ENCODE peak calls at places on chromosomes 3 and 15, in seven cellular contexts. One of them, this sample, is unnamed.

GRCh38 chr3:20056727-20057611 is 16.7 kb downstream of the KAT2B start:
- DNase-seq in HCEC 1CT: peak
- DNase-seq in epithelial cell of esophagus: peak
- DNase-seq in NCI-H1105 treated with DMSO at 0.1 percent for 48 hours: no peak
- DNase-seq in G401: no peak
- DNase-seq in neural progenitor cell: no peak
- DNase-seq in activated gamma-delta T cell treated with Interleukin-2 at 50 U/mL for 16 hours: no peak
- DNase-seq in this sample: peak

GRCh38 chr15:99427210-99427609 is 138.6 kb upstream of the MEF2A start:
- DNase-seq in HCEC 1CT: no peak
- DNase-seq in epithelial cell of esophagus: no peak
- DNase-seq in NCI-H1105 treated with DMSO at 0.1 percent for 48 hours: no peak
- DNase-seq in G401: no peak
- DNase-seq in neural progenitor cell: no peak
- DNase-seq in activated gamma-delta T cell treated with Interleukin-2 at 50 U/mL for 16 hours: no peak
- DNase-seq in this sample: no peak

GRCh38 chr3:101963902-101964362 is 114.6 kb downstream of the NFKBIZ start:
- DNase-seq in HCEC 1CT: peak
- DNase-seq in epithelial cell of esophagus: peak
- DNase-seq in NCI-H1105 treated with DMSO at 0.1 percent for 48 hours: no peak
- DNase-seq in G401: no peak
- DNase-seq in neural progenitor cell: no peak
- DNase-seq in activated gamma-delta T cell treated with Interleukin-2 at 50 U/mL for 16 hours: no peak
- DNase-seq in this sample: peak

GRCh38 chr3:107206141-107206540 is 171.1 kb upstream of the CCDC54 start:
- DNase-seq in HCEC 1CT: peak
- DNase-seq in epithelial cell of esophagus: peak
- DNase-seq in NCI-H1105 treated with DMSO at 0.1 percent for 48 hours: no peak
- DNase-seq in G401: no peak
- DNase-seq in neural progenitor cell: peak
- DNase-seq in activated gamma-delta T cell treated with Interleukin-2 at 50 U/mL for 16 hours: no peak
- DNase-seq in this sample: peak

GRCh38 chr15:70088427-70088826 is 9.3 kb downstream of the TLE3 start:
- DNase-seq in HCEC 1CT: no peak
- DNase-seq in epithelial cell of esophagus: no peak
- DNase-seq in NCI-H1105 treated with DMSO at 0.1 percent for 48 hours: peak
- DNase-seq in G401: no peak
- DNase-seq in neural progenitor cell: no peak
- DNase-seq in activated gamma-delta T cell treated with Interleukin-2 at 50 U/mL for 16 hours: no peak
- DNase-seq in this sample: no peak

GRCh38 chr3:19920401-19921075 is 13.5 kb downstream of the EFHB start:
- DNase-seq in HCEC 1CT: no peak
- DNase-seq in epithelial cell of esophagus: no peak
- DNase-seq in NCI-H1105 treated with DMSO at 0.1 percent for 48 hours: no peak
- DNase-seq in G401: no peak
- DNase-seq in neural progenitor cell: no peak
- DNase-seq in activated gamma-delta T cell treated with Interleukin-2 at 50 U/mL for 16 hours: no peak
- DNase-seq in this sample: no peak

GRCh38 chr3:11373645-11374044 is 101.4 kb downstream of the ATG7 start:
- DNase-seq in HCEC 1CT: no peak
- DNase-seq in epithelial cell of esophagus: no peak
- DNase-seq in NCI-H1105 treated with DMSO at 0.1 percent for 48 hours: no peak
- DNase-seq in G401: no peak
- DNase-seq in neural progenitor cell: no peak
- DNase-seq in activated gamma-delta T cell treated with Interleukin-2 at 50 U/mL for 16 hours: no peak
- DNase-seq in this sample: no peak

GRCh38 chr3:54237788-54238502 is 115.6 kb downstream of the CACNA2D3 start:
- DNase-seq in HCEC 1CT: no peak
- DNase-seq in epithelial cell of esophagus: peak
- DNase-seq in NCI-H1105 treated with DMSO at 0.1 percent for 48 hours: no peak
- DNase-seq in G401: no peak
- DNase-seq in neural progenitor cell: no peak
- DNase-seq in activated gamma-delta T cell treated with Interleukin-2 at 50 U/mL for 16 hours: no peak
- DNase-seq in this sample: no peak

GRCh38 chr3:122621112-122621511 is 43.7 kb downstream of the PARP15 start:
- DNase-seq in HCEC 1CT: no peak
- DNase-seq in epithelial cell of esophagus: no peak
- DNase-seq in NCI-H1105 treated with DMSO at 0.1 percent for 48 hours: peak
- DNase-seq in G401: no peak
- DNase-seq in neural progenitor cell: no peak
- DNase-seq in activated gamma-delta T cell treated with Interleukin-2 at 50 U/mL for 16 hours: no peak
- DNase-seq in this sample: no peak

GRCh38 chr15:96160800-96161199 is 169.7 kb upstream of the NR2F2 start:
- DNase-seq in HCEC 1CT: no peak
- DNase-seq in epithelial cell of esophagus: no peak
- DNase-seq in NCI-H1105 treated with DMSO at 0.1 percent for 48 hours: peak
- DNase-seq in G401: no peak
- DNase-seq in neural progenitor cell: no peak
- DNase-seq in activated gamma-delta T cell treated with Interleukin-2 at 50 U/mL for 16 hours: no peak
- DNase-seq in this sample: no peak

GRCh38 chr3:51669241-51670052 is 1.6 kb upstream of the TEX264 start:
- DNase-seq in HCEC 1CT: peak
- DNase-seq in epithelial cell of esophagus: peak
- DNase-seq in NCI-H1105 treated with DMSO at 0.1 percent for 48 hours: peak
- DNase-seq in G401: peak
- DNase-seq in neural progenitor cell: peak
- DNase-seq in activated gamma-delta T cell treated with Interleukin-2 at 50 U/mL for 16 hours: peak
- DNase-seq in this sample: peak

GRCh38 chr15:91984006-91984405 is 130.5 kb downstream of the SLCO3A1 start:
- DNase-seq in HCEC 1CT: no peak
- DNase-seq in epithelial cell of esophagus: no peak
- DNase-seq in NCI-H1105 treated with DMSO at 0.1 percent for 48 hours: no peak
- DNase-seq in G401: no peak
- DNase-seq in neural progenitor cell: no peak
- DNase-seq in activated gamma-delta T cell treated with Interleukin-2 at 50 U/mL for 16 hours: no peak
- DNase-seq in this sample: no peak

GRCh38 chr3:39379778-39380155 is 3.4 kb upstream of the SLC25A38 start:
- DNase-seq in HCEC 1CT: no peak
- DNase-seq in epithelial cell of esophagus: no peak
- DNase-seq in NCI-H1105 treated with DMSO at 0.1 percent for 48 hours: no peak
- DNase-seq in G401: no peak
- DNase-seq in neural progenitor cell: no peak
- DNase-seq in activated gamma-delta T cell treated with Interleukin-2 at 50 U/mL for 16 hours: no peak
- DNase-seq in this sample: no peak

GRCh38 chr15:77633913-77634265 is 1.2 kb upstream of the LINGO1 start:
- DNase-seq in HCEC 1CT: no peak
- DNase-seq in epithelial cell of esophagus: no peak
- DNase-seq in NCI-H1105 treated with DMSO at 0.1 percent for 48 hours: no peak
- DNase-seq in G401: no peak
- DNase-seq in neural progenitor cell: peak
- DNase-seq in activated gamma-delta T cell treated with Interleukin-2 at 50 U/mL for 16 hours: no peak
- DNase-seq in this sample: no peak

GRCh38 chr15:25716414-25717102 is 146.6 kb downstream of the ATP10A start:
- DNase-seq in HCEC 1CT: no peak
- DNase-seq in epithelial cell of esophagus: no peak
- DNase-seq in NCI-H1105 treated with DMSO at 0.1 percent for 48 hours: no peak
- DNase-seq in G401: no peak
- DNase-seq in neural progenitor cell: no peak
- DNase-seq in activated gamma-delta T cell treated with Interleukin-2 at 50 U/mL for 16 hours: no peak
- DNase-seq in this sample: no peak

GRCh38 chr15:91704343-91704742 is 149.2 kb upstream of the SLCO3A1 start:
- DNase-seq in HCEC 1CT: no peak
- DNase-seq in epithelial cell of esophagus: no peak
- DNase-seq in NCI-H1105 treated with DMSO at 0.1 percent for 48 hours: no peak
- DNase-seq in G401: no peak
- DNase-seq in neural progenitor cell: no peak
- DNase-seq in activated gamma-delta T cell treated with Interleukin-2 at 50 U/mL for 16 hours: no peak
- DNase-seq in this sample: no peak

GRCh38 chr3:107269081-107269480 is 108.2 kb upstream of the CCDC54 start:
- DNase-seq in HCEC 1CT: no peak
- DNase-seq in epithelial cell of esophagus: no peak
- DNase-seq in NCI-H1105 treated with DMSO at 0.1 percent for 48 hours: no peak
- DNase-seq in G401: no peak
- DNase-seq in neural progenitor cell: no peak
- DNase-seq in activated gamma-delta T cell treated with Interleukin-2 at 50 U/mL for 16 hours: no peak
- DNase-seq in this sample: no peak